ENCODE peak calls at places on chromosomes 4 and X, in seven cellular contexts. P, U, I, D, S, R and C are unnamed samples.
A peak's percentile ranks its signal among the peaks of the same experiment; 100 is the strongest.

GRCh38 chr4:123469245-123469644 is 72.7 kb downstream of the SPRY1 start:
- DNase-seq in P (no peak), U (no peak), I (no peak), D (no peak), S (no peak), R (no peak), C (no peak)

GRCh38 chrX:155966876-155967275 is 30.6 kb upstream of the IL9R start:
- DNase-seq in P (no peak), U (no peak), I (no peak), D (peak; percentile 79), S (peak; percentile 32), R (no peak), C (peak; percentile 78)

GRCh38 chr4:126544276-126544675 is 1088.5 kb upstream of the INTU start:
- DNase-seq in P (no peak), U (no peak), I (no peak), D (no peak), S (no peak), R (no peak), C (no peak)

GRCh38 chrX:51866156-51866555 is 27.3 kb upstream of the MAGED1 start:
- DNase-seq in P (no peak), U (no peak), I (no peak), D (no peak), S (peak; percentile 0), R (peak; percentile 2), C (no peak)

GRCh38 chr4:77050962-77051361 is 24.8 kb downstream of the CCNI start:
- DNase-seq in P (no peak), U (no peak), I (no peak), D (no peak), S (no peak), R (no peak), C (no peak)

GRCh38 chr4:143559757-143560147 is 46.2 kb downstream of the SMARCA5 start:
- DNase-seq in P (no peak), U (no peak), I (no peak), D (peak; percentile 27), S (peak; percentile 45), R (no peak), C (no peak)

GRCh38 chr4:115944146-115944905 is 830.9 kb upstream of the NDST4 start:
- DNase-seq in P (no peak), U (no peak), I (no peak), D (no peak), S (no peak), R (no peak), C (no peak)

GRCh38 chr4:168743576-168743975 is 246.7 kb downstream of the PALLD start:
- DNase-seq in P (no peak), U (no peak), I (no peak), D (no peak), S (no peak), R (no peak), C (no peak)

GRCh38 chrX:149286940-149287349 is 218.2 kb downstream of the IDS start:
- DNase-seq in P (no peak), U (no peak), I (peak; percentile 10), D (peak; percentile 56), S (peak; percentile 39), R (peak; percentile 50), C (peak; percentile 78)

GRCh38 chrX:39665830-39666518 is 431.8 kb downstream of the BCOR start:
- DNase-seq in P (no peak), U (no peak), I (no peak), D (no peak), S (peak; percentile 63), R (no peak), C (no peak)

GRCh38 chrX:65689377-65689776 is 21.9 kb downstream of the MSN start:
- DNase-seq in P (no peak), U (no peak), I (no peak), D (no peak), S (no peak), R (no peak), C (no peak)

GRCh38 chr4:24930136-24930535 is 17.3 kb upstream of the CCDC149 start:
- DNase-seq in P (no peak), U (no peak), I (no peak), D (no peak), S (peak; percentile 36), R (no peak), C (no peak)